ENCODE peak calls at places on chromosome 16, in ten cellular contexts. A, S, J, E, B, X, P, U, H and G are unnamed samples.

GRCh38 chr16:53849994-53850393 is 146.0 kb downstream of the FTO start:
- DNase-seq in A (no peak), S (no peak), J (no peak), E (no peak), B (no peak), X (no peak), P (no peak), U (no peak), H (no peak), G (no peak)

GRCh38 chr16:82782715-82783251 is 156.0 kb downstream of the CDH13 start:
- DNase-seq in A (no peak), S (no peak), J (peak; percentile 50), E (peak; percentile 76), B (no peak), X (no peak), P (no peak), U (no peak), H (no peak), G (no peak)

GRCh38 chr16:68760671-68761275 is 23.7 kb downstream of the CDH1 start:
- DNase-seq in A (no peak), S (no peak), J (peak; percentile 55), E (peak; percentile 40), B (no peak), X (peak; percentile 48), P (no peak), U (no peak), H (peak; percentile 13), G (no peak)

GRCh38 chr16:4667203-4667983 is 26.0 kb upstream of the NUDT16L1 start:
- DNase-seq in A (no peak), S (no peak), J (no peak), E (no peak), B (no peak), X (no peak), P (no peak), U (no peak), H (no peak), G (no peak)

GRCh38 chr16:4158143-4159093 is 42.2 kb upstream of the ADCY9 start:
- DNase-seq in A (no peak), S (no peak), J (no peak), E (no peak), B (no peak), X (no peak), P (no peak), U (no peak), H (no peak), G (no peak)

GRCh38 chr16:16045879-16046278 is 96.5 kb downstream of the ABCC1 start:
- DNase-seq in A (no peak), S (no peak), J (no peak), E (no peak), B (no peak), X (no peak), P (no peak), U (no peak), H (no peak), G (peak; percentile 45)

GRCh38 chr16:64696872-64697271 is 425.0 kb downstream of the CDH11 start:
- DNase-seq in A (no peak), S (no peak), J (no peak), E (no peak), B (no peak), X (no peak), P (no peak), U (no peak), H (no peak), G (no peak)

GRCh38 chr16:28863929-28864886 is 565 bp downstream of the SH2B1 start:
- DNase-seq in A (no peak), S (no peak), J (peak; percentile 41), E (peak; percentile 76), B (peak; percentile 62), X (no peak), P (no peak), U (no peak), H (peak; percentile 55), G (peak; percentile 61)

GRCh38 chr16:67939507-67940435 is 3.1 kb upstream of the PSMB10 start:
- DNase-seq in A (no peak), S (no peak), J (peak; percentile 78), E (peak; percentile 52), B (no peak), X (no peak), P (no peak), U (no peak), H (no peak), G (no peak)

GRCh38 chr16:65909310-65910050 is 457.0 kb upstream of the CDH5 start:
- DNase-seq in A (no peak), S (no peak), J (no peak), E (no peak), B (no peak), X (no peak), P (no peak), U (no peak), H (no peak), G (peak; percentile 50)

GRCh38 chr16:12869681-12870427 is 31.5 kb upstream of the SHISA9 start:
- DNase-seq in A (no peak), S (no peak), J (no peak), E (no peak), B (no peak), X (no peak), P (no peak), U (no peak), H (no peak), G (no peak)

GRCh38 chr16:64440421-64440831 is 681.4 kb downstream of the CDH11 start:
- DNase-seq in A (no peak), S (peak; percentile 90), J (peak; percentile 6), E (no peak), B (no peak), X (no peak), P (no peak), U (peak; percentile 62), H (peak; percentile 99), G (peak; percentile 94)

GRCh38 chr16:31569360-31569717 is 41.6 kb downstream of the AHSP start:
- DNase-seq in A (no peak), S (no peak), J (no peak), E (no peak), B (no peak), X (no peak), P (no peak), U (no peak), H (no peak), G (no peak)

GRCh38 chr16:4505356-4506153 is 29.4 kb downstream of the HMOX2 start:
- DNase-seq in A (peak; percentile 46), S (no peak), J (no peak), E (peak; percentile 64), B (peak; percentile 94), X (no peak), P (no peak), U (no peak), H (no peak), G (no peak)

DNA sequence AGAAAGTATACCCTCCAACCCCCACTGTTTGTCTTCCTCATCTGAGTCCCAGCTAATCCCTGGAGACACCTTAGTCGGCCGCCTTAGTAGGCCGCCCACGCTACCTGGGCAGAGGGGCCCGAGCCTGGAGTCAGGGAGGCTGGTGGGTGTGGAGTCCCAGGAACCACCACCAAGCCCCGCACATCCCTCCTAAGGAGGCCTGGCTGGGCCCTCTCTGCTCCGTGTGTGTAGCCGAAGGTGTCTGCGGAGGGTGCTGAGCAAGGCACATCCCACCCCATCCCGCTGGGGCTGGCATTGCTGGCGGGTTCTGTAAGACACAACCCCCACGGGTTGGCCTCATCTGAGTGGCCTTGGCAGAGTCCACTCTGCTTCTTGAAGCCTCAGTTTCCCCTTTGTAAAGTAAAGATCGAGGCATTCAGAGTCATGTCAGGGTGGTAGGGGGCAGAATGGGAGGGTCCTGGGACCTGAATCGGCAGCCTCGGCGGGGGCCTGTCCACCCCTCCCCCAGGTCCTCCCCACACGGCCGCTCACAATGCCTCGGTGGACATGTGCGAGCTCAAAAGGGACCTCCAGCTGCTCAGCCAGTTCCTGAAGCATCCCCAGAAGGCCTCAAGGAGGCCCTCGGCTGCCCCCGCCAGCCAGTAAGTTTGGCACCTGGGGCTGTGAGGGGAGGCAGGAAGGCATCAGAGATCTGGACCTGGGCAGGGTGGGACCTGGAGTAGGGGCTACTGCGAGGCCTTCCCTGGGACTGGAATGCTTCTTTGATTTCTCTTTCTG is 15.2 kb upstream of the ADGRG3 start:
- DNase-seq in A (no peak), S (no peak), J (no peak), E (no peak), B (no peak), X (no peak), P (no peak), U (no peak), H (no peak), G (no peak)
- H3K27ac ChIP-seq in A (no peak overlapping the region), S (no peak overlapping the region), J (no peak overlapping the region), E (no peak overlapping the region), B (no peak overlapping the region), X (peak overlapping the region; percentile 25), P (no peak overlapping the region), U (no peak overlapping the region), H (no peak overlapping the region), G (no peak overlapping the region)

DNA sequence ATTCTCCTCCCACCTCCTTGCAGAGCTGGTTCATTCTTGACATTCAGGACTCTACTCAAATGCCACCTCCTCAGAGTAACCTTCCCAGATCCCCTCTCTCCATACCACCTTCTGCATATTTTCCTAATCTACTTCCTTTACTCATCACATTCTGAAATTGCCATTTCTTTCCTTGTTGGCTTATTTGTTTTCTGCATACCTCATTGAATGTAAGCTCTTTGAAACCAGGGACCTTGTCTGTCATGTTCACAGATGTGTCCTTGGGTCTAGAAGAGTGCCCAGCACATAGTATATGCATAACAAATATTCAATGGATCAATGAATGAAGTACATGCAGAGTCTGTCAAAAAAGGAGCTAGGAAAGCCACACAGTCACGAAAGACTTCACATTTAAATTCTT is 7.8 kb upstream of the LONP2 start:
- DNase-seq in A (no peak), S (no peak), J (no peak), E (no peak), B (no peak), X (no peak), P (no peak), U (no peak), H (no peak), G (no peak)
- H3K27ac ChIP-seq in A (no peak overlapping the region), S (no peak overlapping the region), J (no peak overlapping the region), E (no peak overlapping the region), B (no peak overlapping the region), X (peak overlapping the region; percentile 24), P (no peak overlapping the region), U (no peak overlapping the region), H (no peak overlapping the region), G (no peak overlapping the region)

DNA sequence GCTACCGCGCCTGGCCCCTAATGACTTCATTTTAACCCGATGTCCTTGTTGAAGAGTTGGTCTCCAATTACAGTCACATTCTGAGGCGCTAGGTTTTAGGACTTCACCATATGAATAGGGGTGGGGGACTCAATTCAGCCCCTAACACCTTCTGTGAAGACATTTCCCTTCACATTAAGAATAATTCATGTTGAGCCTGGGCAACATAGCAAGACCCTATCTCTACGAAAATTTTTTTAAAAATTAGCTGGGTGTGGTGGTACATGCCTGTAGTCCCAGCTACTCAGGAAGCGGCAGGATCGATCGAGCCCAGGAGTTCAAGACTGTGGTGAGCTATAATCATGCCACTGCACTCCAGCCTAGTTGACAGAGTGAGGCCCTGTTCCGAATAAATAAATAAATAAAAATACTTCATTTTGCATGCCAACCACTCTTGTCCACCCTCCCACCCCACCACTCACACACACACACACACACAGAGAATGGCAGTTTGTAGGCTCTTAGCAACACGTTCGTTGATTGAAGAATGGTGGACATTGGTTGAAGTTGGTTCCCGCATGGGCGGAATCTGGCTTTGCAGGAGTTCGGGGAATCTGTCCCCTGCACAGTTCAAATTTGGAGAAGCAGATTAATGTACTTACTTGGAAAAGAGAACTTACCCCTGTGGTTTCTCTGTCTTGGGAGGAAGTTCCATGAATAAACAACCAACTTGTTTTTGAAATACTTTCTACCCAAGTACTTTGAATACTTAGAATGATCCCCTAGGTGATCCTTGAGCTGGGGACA is 27.8 kb upstream of the TVP23A start:
- DNase-seq in A (no peak), S (no peak), J (no peak), E (no peak), B (no peak), X (no peak), P (no peak), U (no peak), H (no peak), G (no peak)
- H3K27ac ChIP-seq in A (peak overlapping the region; percentile 74), S (no peak overlapping the region), J (no peak overlapping the region), E (no peak overlapping the region), B (no peak overlapping the region), X (no peak overlapping the region), P (peak overlapping the region; percentile 67), U (peak overlapping the region; percentile 27), H (no peak overlapping the region), G (no peak overlapping the region)

GRCh38 chr16:30521476-30521872 is 4.9 kb downstream of the ZNF768 start:
- DNase-seq in A (no peak), S (no peak), J (no peak), E (no peak), B (no peak), X (no peak), P (no peak), U (no peak), H (no peak), G (no peak)
- H3K27ac ChIP-seq in A (no peak overlapping the region), S (no peak overlapping the region), J (no peak overlapping the region), E (peak overlapping the region; percentile 0), B (no peak overlapping the region), X (peak overlapping the region; percentile 51), P (no peak overlapping the region), U (no peak overlapping the region), H (no peak overlapping the region), G (no peak overlapping the region)